ENCODE peak calls at places on chromosomes 6 and 20, in four cellular contexts. J is fibroblast of pulmonary artery, O is transverse colon, F is OCI-LY7. M is an unnamed sample.

GRCh38 chr20:7155282-7155681 is 387.8 kb downstream of the BMP2 start:
- DNase-seq in J (no peak), O (no peak), F (no peak), M (no peak)

GRCh38 chr20:5510446-5510845 is 193.7 kb upstream of the PROKR2 start:
- DNase-seq in J (peak; percentile 13), O (no peak), F (no peak), M (no peak)

GRCh38 chr6:16564430-16564829 is 196.8 kb downstream of the ATXN1 start:
- DNase-seq in J (peak; percentile 20), O (no peak), F (no peak), M (peak; percentile 28)

GRCh38 chr20:60857708-60858107 is 394.4 kb upstream of the CDH4 start:
- DNase-seq in J (peak; percentile 1), O (no peak), F (no peak), M (peak; percentile 81)

GRCh38 chr6:24495516-24495847 is 713 bp downstream of the ALDH5A1 start:
- DNase-seq in J (peak; percentile 43), O (peak; percentile 75), F (peak; percentile 92), M (peak; percentile 61)

GRCh38 chr6:56758120-56758519 is 115.4 kb upstream of the DST start:
- DNase-seq in J (no peak), O (no peak), F (no peak), M (no peak)

GRCh38 chr20:8964944-8965562 is 103.8 kb upstream of the PLCB4 start:
- DNase-seq in J (no peak), O (no peak), F (no peak), M (no peak)

GRCh38 chr20:14553774-14554524 is 216.5 kb upstream of the FLRT3 start:
- DNase-seq in J (peak; percentile 44), O (no peak), F (no peak), M (peak; percentile 55)

GRCh38 chr20:59783020-59784010 is 150.1 kb downstream of the SYCP2 start:
- DNase-seq in J (peak; percentile 35), O (peak; percentile 66), F (peak; percentile 50), M (peak; percentile 35)

GRCh38 chr6:43753570-43754183 is 16.3 kb upstream of the VEGFA start:
- DNase-seq in J (no peak), O (no peak), F (no peak), M (no peak)

GRCh38 chr6:8481727-8482126 is 46.4 kb upstream of the SLC35B3 start:
- DNase-seq in J (no peak), O (no peak), F (no peak), M (no peak)

GRCh38 chr6:25612666-25613065 is 39.3 kb upstream of the SCGN start:
- DNase-seq in J (no peak), O (no peak), F (no peak), M (no peak)

GRCh38 chr6:157800420-157801237 is 22.4 kb upstream of the SNX9 start:
- DNase-seq in J (peak; percentile 75), O (no peak), F (no peak), M (peak; percentile 69)
- H3K4me3 ChIP-seq in J (no peak overlapping the region), O (no peak overlapping the region), F (no peak overlapping the region), M (no peak overlapping the region)

DNA sequence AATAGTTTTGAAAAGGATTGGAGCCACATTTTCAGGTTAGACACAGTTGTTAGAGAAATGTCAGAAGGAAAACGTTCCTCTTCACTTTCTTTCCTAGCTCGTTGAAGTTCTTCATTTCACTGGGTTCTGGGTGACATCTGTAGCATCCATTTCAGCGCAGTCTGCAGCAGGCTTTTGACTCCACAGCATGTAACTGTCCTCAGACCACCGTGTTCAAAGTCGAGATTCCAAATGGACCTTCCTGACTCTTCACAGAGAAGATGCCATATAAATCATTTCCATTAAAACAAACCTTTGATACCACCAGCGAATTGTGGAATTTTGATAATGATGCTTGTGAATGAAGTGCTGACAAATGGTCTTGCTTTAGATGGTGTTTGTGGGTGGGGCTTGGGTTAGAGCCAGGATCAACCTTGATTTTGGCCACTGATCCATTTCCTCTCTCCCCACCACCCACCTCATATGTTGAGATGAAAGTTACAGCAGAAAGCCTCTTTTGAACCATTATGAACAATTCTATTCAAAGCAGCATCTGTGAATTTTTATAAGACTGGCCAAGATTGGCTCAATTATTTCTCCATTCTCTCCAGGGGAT is 185.3 kb upstream of the PREP start:
- DNase-seq in J (no peak), O (no peak), F (peak; percentile 5), M (no peak)
- H3K4me3 ChIP-seq in J (no peak overlapping the region), O (no peak overlapping the region), F (no peak overlapping the region), M (no peak overlapping the region)

GRCh38 chr20:58621906-58622548 is 29.1 kb upstream of the STX16 start:
- DNase-seq in J (no peak), O (no peak), F (no peak), M (no peak)

GRCh38 chr20:58624687-58625086 is 26.4 kb upstream of the STX16 start:
- DNase-seq in J (no peak), O (no peak), F (no peak), M (no peak)

GRCh38 chr20:58625585-58625984 is 25.5 kb upstream of the STX16 start:
- DNase-seq in J (no peak), O (no peak), F (no peak), M (no peak)

GRCh38 chr20:58623579-58624473 is 27.3 kb upstream of the STX16 start:
- DNase-seq in J (peak; percentile 94), O (peak; percentile 33), F (no peak), M (peak; percentile 98)

DNA sequence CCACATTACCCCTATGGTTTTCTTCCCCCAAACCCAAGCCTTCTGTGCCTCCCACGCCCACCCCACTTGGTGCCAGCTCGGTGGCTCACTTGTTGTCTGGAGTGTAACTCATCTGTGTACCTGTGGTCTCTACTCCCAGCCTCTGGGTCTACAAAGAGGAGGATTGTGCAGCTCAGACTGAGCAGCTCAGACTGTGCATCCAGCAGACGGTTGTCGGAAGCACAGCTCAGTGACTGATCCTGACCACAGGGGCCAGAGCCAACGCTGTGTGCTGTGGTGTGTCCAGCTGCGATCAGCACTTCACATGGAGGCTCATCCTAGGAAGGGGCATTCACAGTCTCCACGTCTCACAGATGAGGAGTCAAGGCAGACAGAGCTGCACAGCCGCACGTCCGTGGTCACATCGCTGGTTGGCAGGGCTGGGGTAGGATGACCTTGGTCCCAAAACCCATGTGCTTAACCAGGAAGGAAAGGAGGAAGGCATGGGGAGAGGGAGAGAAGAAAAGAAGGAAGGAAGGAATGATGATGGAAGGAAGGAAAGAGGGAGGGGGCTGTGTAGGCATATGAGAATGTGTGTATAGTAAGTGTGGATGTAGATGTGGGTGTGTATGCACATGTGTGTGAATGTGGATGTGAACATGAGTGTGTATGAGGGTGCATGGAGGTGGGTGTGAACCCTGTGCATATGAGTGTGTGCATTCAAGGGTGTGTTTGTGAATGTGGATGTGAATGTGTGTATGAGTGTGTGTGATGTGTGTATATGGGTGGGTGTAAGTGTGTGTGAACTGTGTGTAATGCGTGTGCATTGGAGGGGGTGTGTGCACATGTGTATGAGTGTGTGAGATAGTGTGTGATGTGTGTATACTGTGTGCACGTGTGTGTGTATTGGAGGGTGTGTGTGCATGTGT is 28.2 kb upstream of the STX16 start:
- DNase-seq in J (no peak), O (no peak), F (no peak), M (peak; percentile 90)
- H3K4me3 ChIP-seq in J (no peak overlapping the region), O (no peak overlapping the region), F (no peak overlapping the region), M (no peak overlapping the region)

DNA sequence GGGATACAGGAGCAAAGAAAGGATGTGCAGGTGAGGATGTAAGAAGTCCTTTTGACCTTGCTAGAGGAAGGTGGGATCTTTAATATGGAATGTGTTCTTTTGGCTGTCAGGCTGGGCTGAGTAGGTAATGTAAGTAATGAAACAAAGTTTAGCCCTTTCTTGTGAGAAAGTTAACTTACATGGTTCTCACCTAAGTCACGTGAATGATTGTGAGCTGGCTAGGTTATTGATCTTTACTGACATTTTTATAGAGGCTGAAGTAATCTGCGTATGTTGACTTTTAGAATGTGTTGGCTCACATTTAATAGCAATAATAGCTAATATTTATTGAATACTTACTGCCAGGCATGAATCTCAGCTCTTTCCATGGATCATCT is 2.6 kb downstream of the TOP1 start:
- DNase-seq in J (no peak), O (no peak), F (no peak), M (no peak)
- H3K4me3 ChIP-seq in J (peak overlapping the region; percentile 71), O (no peak overlapping the region), F (peak overlapping the region; percentile 88), M (peak overlapping the region; percentile 100)

GRCh38 chr6:100892116-100892515 is 11.0 kb upstream of the ASCC3 start:
- DNase-seq in J (no peak), O (no peak), F (no peak), M (no peak)
- H3K4me3 ChIP-seq in J (no peak overlapping the region), O (no peak overlapping the region), F (no peak overlapping the region), M (no peak overlapping the region)

GRCh38 chr6:75201901-75202672 is 3.8 kb downstream of the COL12A1 start:
- DNase-seq in J (peak; percentile 37), O (peak; percentile 16), F (no peak), M (peak; percentile 62)
- H3K4me3 ChIP-seq in J (peak overlapping the region; percentile 50), O (peak overlapping the region; percentile 10), F (no peak overlapping the region), M (peak overlapping the region; percentile 69)

DNA sequence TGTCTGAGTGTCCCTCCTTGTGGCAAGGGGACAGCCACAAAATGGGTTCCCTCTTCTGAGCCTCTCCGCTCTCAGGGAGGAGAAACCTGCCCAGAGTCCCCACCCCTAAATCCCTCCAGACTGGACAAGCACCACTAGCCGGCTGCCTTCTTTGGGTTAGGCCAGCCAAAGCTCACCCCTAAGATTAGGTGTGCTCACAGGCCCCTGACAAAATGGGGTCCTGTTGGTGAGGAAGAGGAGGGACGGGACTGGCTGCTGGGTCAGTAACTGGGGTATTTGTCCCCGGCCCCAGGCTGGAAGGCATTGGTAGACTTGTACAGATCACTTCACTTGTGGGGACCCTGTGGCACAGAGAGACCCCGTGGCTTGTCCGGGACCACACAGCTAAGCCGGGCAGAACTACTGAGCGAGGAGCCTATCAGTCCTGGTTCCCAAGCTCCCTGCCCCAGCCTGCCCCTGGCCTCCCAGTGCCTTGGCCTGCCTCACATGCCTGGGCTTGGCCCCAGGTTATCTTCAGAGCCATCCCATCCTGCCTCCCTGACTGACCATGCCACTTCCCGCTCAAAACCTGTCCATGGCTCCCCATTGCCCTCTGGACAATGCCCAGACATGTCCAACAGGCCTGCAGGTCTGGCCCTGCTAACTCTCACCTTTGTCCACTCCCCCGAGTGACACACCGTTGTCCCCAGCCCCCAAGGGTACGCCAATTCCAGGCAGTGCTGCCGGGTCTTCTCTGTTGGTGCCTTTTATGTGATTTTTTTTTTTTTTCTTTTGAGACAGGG is 10.5 kb upstream of the AVP start:
- DNase-seq in J (no peak), O (no peak), F (no peak), M (no peak)
- H3K4me3 ChIP-seq in J (no peak overlapping the region), O (no peak overlapping the region), F (no peak overlapping the region), M (no peak overlapping the region)

GRCh38 chr6:150634641-150635292 is 35.1 kb downstream of the PLEKHG1 start:
- DNase-seq in J (no peak), O (no peak), F (no peak), M (peak; percentile 82)

GRCh38 chr6:150633466-150633795 is 33.7 kb downstream of the PLEKHG1 start:
- DNase-seq in J (no peak), O (no peak), F (no peak), M (no peak)

GRCh38 chr6:150632785-150633465 is 33.2 kb downstream of the PLEKHG1 start:
- DNase-seq in J (no peak), O (no peak), F (peak; percentile 34), M (no peak)

GRCh38 chr6:150631283-150631981 is 31.7 kb downstream of the PLEKHG1 start:
- DNase-seq in J (no peak), O (no peak), F (no peak), M (no peak)

GRCh38 chr6:150631982-150632642 is 32.4 kb downstream of the PLEKHG1 start:
- DNase-seq in J (no peak), O (no peak), F (no peak), M (peak; percentile 71)
- H3K4me3 ChIP-seq in J (no peak overlapping the region), O (no peak overlapping the region), F (peak overlapping the region; percentile 56), M (no peak overlapping the region)